ENCODE peak calls at places on chromosomes 4 and X, in eight cellular contexts. R is mammary epithelial cell; W is heart right ventricle; P is omental fat pad; N is BE2C; B is IMR-90; C is epithelial cell of esophagus; Z is CD8-positive, alpha-beta T cell. S is an unnamed sample.

GRCh38 chr4:183348706-183349659 is 26.8 kb upstream of the CLDN24 start:
- DNase-seq in B (peak), R (peak), P (no peak), C (peak), Z (no peak), W (no peak), N (no peak), S (no peak)

GRCh38 chr4:23874536-23874901 is 15.3 kb downstream of the PPARGC1A start:
- DNase-seq in Z (no peak), R (no peak), B (no peak), W (no peak), P (no peak), C (no peak), N (no peak), S (no peak)

GRCh38 chrX:574355-574754 is 56.2 kb upstream of the SHOX start:
- DNase-seq in R (no peak), Z (no peak), B (no peak), C (no peak), W (no peak), P (no peak), N (no peak), S (no peak)

GRCh38 chr4:150394046-150394445 is 187.9 kb upstream of the MAB21L2 start:
- DNase-seq in R (no peak), Z (no peak), C (no peak), B (no peak), P (no peak), N (no peak), W (no peak), S (no peak)

GRCh38 chrX:133956570-133957340 is 28.6 kb downstream of the GPC3 start:
- DNase-seq in N (no peak), W (no peak), R (no peak), P (no peak), C (no peak), B (no peak), Z (no peak), S (no peak)

GRCh38 chr4:110073045-110073845 is 125.2 kb downstream of the ELOVL6 start:
- DNase-seq in Z (no peak), C (no peak), P (no peak), B (peak), N (no peak), R (no peak), W (peak), S (no peak)

GRCh38 chrX:104310084-104310483 is 55.4 kb upstream of the ESX1 start:
- DNase-seq in B (peak), N (no peak), P (no peak), R (peak), Z (no peak), C (peak), W (no peak), S (no peak)

GRCh38 chr4:169458575-169458974 is 153.8 kb downstream of the NEK1 start:
- DNase-seq in B (no peak), N (no peak), R (no peak), C (no peak), Z (no peak), W (no peak), P (no peak), S (no peak)

GRCh38 chrX:100368167-100368566 is 41.9 kb downstream of the PCDH19 start:
- DNase-seq in B (peak), W (no peak), C (peak), Z (no peak), R (peak), N (peak), P (no peak), S (peak)

GRCh38 chrX:87736576-87736975 is 219.0 kb downstream of the KLHL4 start:
- DNase-seq in Z (no peak), R (no peak), W (no peak), B (no peak), C (no peak), N (no peak), P (no peak), S (no peak)

GRCh38 chr4:2923141-2923551 is 40.1 kb downstream of the NOP14 start:
- DNase-seq in Z (no peak), W (no peak), R (peak), C (peak), N (no peak), B (peak), P (no peak), S (no peak)

GRCh38 chrX:17028381-17028780 is 81.9 kb downstream of the REPS2 start:
- DNase-seq in R (no peak), C (no peak), N (no peak), W (no peak), B (no peak), Z (no peak), P (no peak), S (no peak)

GRCh38 chr4:102868153-102868781 is 525 bp upstream of the CISD2 start:
- DNase-seq in C (no peak), W (no peak), N (no peak), Z (no peak), P (no peak), R (no peak), B (no peak), S (no peak)

GRCh38 chr4:26803462-26803861 is 57.2 kb upstream of the STIM2 start:
- DNase-seq in R (no peak), Z (no peak), B (no peak), P (no peak), W (no peak), C (peak), N (peak), S (no peak)

GRCh38 chr4:78669453-78669852 is 106.7 kb upstream of the BMP2K start:
- DNase-seq in N (no peak), P (no peak), Z (no peak), W (no peak), B (no peak), C (no peak), R (no peak), S (no peak)
- TF ChIP-seq CTCF in N (peak), P (no peak), Z (no peak), W (no peak), B (no peak), C (peak), R (peak), S (peak)

GRCh38 chr4:90293320-90293719 is 166.1 kb downstream of the CCSER1 start:
- DNase-seq in N (no peak), C (peak), Z (no peak), W (no peak), P (no peak), B (peak), R (no peak), S (no peak)
- TF ChIP-seq CTCF in N (peak), C (peak), Z (no peak), W (peak), P (no peak), B (peak), R (peak), S (no peak)

GRCh38 chr4:78618426-78618825 is 66.9 kb downstream of the ANXA3 start:
- DNase-seq in B (peak), Z (no peak), R (no peak), W (no peak), P (no peak), N (no peak), C (no peak), S (no peak)

GRCh38 chr4:78624048-78624447 is 72.5 kb downstream of the ANXA3 start:
- DNase-seq in Z (no peak), R (peak), B (no peak), W (no peak), C (peak), P (no peak), N (no peak), S (no peak)

GRCh38 chr4:78625073-78625472 is 73.5 kb downstream of the ANXA3 start:
- DNase-seq in Z (no peak), C (no peak), P (no peak), W (no peak), B (no peak), R (no peak), N (no peak), S (no peak)

GRCh38 chr4:78622253-78622979 is 70.8 kb downstream of the ANXA3 start:
- DNase-seq in B (peak), R (no peak), Z (no peak), W (no peak), C (peak), P (no peak), N (no peak), S (no peak)

GRCh38 chr4:78621395-78621794 is 69.8 kb downstream of the ANXA3 start:
- DNase-seq in R (no peak), B (no peak), W (no peak), C (no peak), N (no peak), P (no peak), Z (no peak), S (no peak)
- TF ChIP-seq CTCF in R (no peak), B (no peak), W (no peak), C (no peak), N (no peak), P (no peak), Z (no peak), S (no peak)

DNA sequence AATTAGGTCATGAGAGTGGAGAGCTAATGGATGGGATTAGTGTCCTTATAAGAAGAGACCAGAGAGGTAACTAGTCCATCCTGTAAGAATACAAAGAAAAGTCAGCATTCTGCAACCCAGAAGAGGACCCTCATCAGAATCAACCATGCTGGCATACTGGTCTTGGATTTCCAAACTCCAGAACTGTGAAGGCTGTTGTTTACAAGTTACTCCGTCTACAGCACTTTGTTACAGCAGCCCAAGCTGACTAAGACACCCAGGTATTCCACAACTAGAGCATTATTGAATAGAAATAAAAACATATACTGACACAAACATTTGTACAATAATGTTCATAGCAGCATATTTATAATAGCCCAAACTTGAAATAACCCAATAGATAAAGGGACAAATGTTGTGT is 9.2 kb downstream of the TMEM156 start:
- DNase-seq in N (no peak), P (no peak), W (no peak), Z (no peak), R (no peak), C (no peak), B (peak), S (no peak)
- TF ChIP-seq CTCF in N (no peak), P (no peak), W (no peak), Z (no peak), R (no peak), C (no peak), B (no peak), S (no peak)

DNA sequence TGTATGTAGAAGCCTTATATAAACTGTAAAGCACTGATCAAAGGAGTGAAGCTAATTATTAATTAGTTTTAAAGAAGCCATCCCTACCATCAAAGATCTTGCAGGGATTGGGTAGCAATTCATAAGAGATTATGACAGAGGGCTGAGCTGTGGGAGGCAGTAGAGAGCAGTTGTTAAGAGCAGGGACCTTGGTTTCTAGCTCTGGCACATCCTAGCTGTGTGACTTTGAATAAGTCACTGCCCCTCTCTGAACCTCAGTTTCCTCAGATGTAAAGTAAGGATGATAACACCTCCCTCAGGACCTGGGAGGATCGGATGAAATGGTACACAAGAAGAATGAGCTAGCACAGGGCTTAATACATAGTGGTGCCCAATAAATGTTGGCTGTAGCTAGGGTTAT is 45.4 kb downstream of the APLN start:
- DNase-seq in B (no peak), W (no peak), P (no peak), N (no peak), R (no peak), C (no peak), Z (no peak), S (no peak)
- TF ChIP-seq CTCF in B (peak), W (no peak), P (no peak), N (peak), R (peak), C (no peak), Z (no peak), S (no peak)

GRCh38 chr4:20252656-20253271 is 1.1 kb downstream of the SLIT2 start:
- DNase-seq in P (no peak), N (peak), R (no peak), B (peak), Z (no peak), C (peak), W (peak), S (peak)

GRCh38 chr4:20251061-20251795 is 477 bp upstream of the SLIT2 start:
- DNase-seq in R (no peak), W (no peak), C (no peak), Z (no peak), N (no peak), P (no peak), B (peak), S (no peak)

GRCh38 chr4:20253272-20253798 is 1.6 kb downstream of the SLIT2 start:
- DNase-seq in C (no peak), Z (no peak), N (peak), P (no peak), B (peak), W (no peak), R (no peak), S (peak)

GRCh38 chr4:20253799-20254409 is 2.2 kb downstream of the SLIT2 start:
- DNase-seq in Z (no peak), C (peak), R (no peak), W (no peak), N (peak), P (no peak), B (peak), S (peak)

GRCh38 chr4:20251796-20252655 is at the start of gene SLIT2:
- DNase-seq in N (peak), Z (no peak), R (peak), B (peak), P (peak), W (peak), C (peak), S (peak)
- TF ChIP-seq CTCF in N (no peak), Z (no peak), R (no peak), B (no peak), P (no peak), W (no peak), C (no peak), S (no peak)

GRCh38 chr4:151638295-151638858 is 122.4 kb downstream of the GATB start:
- DNase-seq in P (no peak), N (no peak), W (no peak), C (no peak), Z (no peak), B (no peak), R (no peak), S (no peak)
- TF ChIP-seq CTCF in P (no peak), N (no peak), W (no peak), C (no peak), Z (no peak), B (no peak), R (no peak), S (no peak)

GRCh38 chr4:138010639-138011038 is 231.5 kb downstream of the SLC7A11 start:
- DNase-seq in Z (no peak), B (no peak), C (no peak), P (no peak), N (no peak), R (no peak), W (no peak), S (no peak)

GRCh38 chr4:138013625-138014024 is 228.5 kb downstream of the SLC7A11 start:
- DNase-seq in R (no peak), B (no peak), N (no peak), P (no peak), W (no peak), C (no peak), Z (no peak), S (no peak)

GRCh38 chr4:138014664-138015288 is 227.4 kb downstream of the SLC7A11 start:
- DNase-seq in Z (no peak), W (no peak), B (no peak), N (no peak), C (no peak), P (no peak), R (no peak), S (no peak)
- TF ChIP-seq CTCF in Z (no peak), W (no peak), B (no peak), N (no peak), C (no peak), P (no peak), R (no peak), S (no peak)

GRCh38 chrX:9926002-9926401 is 41.2 kb upstream of the CLDN34 start:
- DNase-seq in Z (no peak), N (no peak), R (no peak), W (no peak), C (no peak), P (no peak), B (no peak), S (no peak)
- TF ChIP-seq CTCF in Z (no peak), N (no peak), R (no peak), W (no peak), C (no peak), P (no peak), B (no peak), S (no peak)